ENCODE peak calls at places on chromosomes 13 and 19, in seven cellular contexts. J is AG09309; I is GOT3; K is stimulated activated CD8-positive, alpha-beta memory T cell treated with anti-CD3 and anti-CD28 coated beads, Interleukin-15, amount 100 ng/mL, for 4 hours; S is HT-29; R is lung; L is lung microvascular endothelial cell. E is an unnamed sample.

GRCh38 chr13:114049026-114049425 is 75.2 kb upstream of the C13orf46 start:
- DNase-seq in J (no peak), S (no peak), R (no peak), I (no peak), L (no peak), K (peak; percentile 26), E (peak; percentile 56)

GRCh38 chr19:35973487-35973886 is 21.5 kb upstream of the SDHAF1 start:
- DNase-seq in I (no peak), K (no peak), J (no peak), R (no peak), L (no peak), S (no peak), E (no peak)

GRCh38 chr19:6379744-6380143 is 4.0 kb upstream of the PSPN start:
- DNase-seq in R (no peak), L (no peak), K (no peak), S (no peak), J (no peak), I (no peak), E (no peak)

GRCh38 chr13:73580868-73581267 is 522.1 kb downstream of the KLF5 start:
- DNase-seq in R (peak; percentile 48), S (no peak), L (no peak), I (no peak), K (no peak), J (no peak), E (no peak)

GRCh38 chr13:100209857-100210580 is 121.1 kb downstream of the PCCA start:
- DNase-seq in R (no peak), J (no peak), S (no peak), L (peak; percentile 44), I (no peak), K (no peak), E (no peak)

GRCh38 chr13:81487151-81487550 is 1146.2 kb upstream of the SPRY2 start:
- DNase-seq in I (no peak), S (peak; percentile 71), K (no peak), R (no peak), J (no peak), L (no peak), E (no peak)

GRCh38 chr19:4088975-4089374 is 22.3 kb upstream of the ZBTB7A start:
- DNase-seq in S (peak; percentile 63), I (no peak), J (no peak), K (no peak), L (no peak), R (no peak), E (peak; percentile 22)

GRCh38 chr13:110254151-110254679 is 52.7 kb downstream of the COL4A1 start:
- DNase-seq in R (peak; percentile 19), K (no peak), J (no peak), I (no peak), S (no peak), L (no peak), E (no peak)

GRCh38 chr13:26280295-26280694 is 26.4 kb downstream of the CDK8 start:
- DNase-seq in L (no peak), I (no peak), J (peak; percentile 20), S (no peak), K (no peak), R (no peak), E (no peak)

GRCh38 chr19:18649371-18650047 is 12.7 kb downstream of the KLHL26 start:
- DNase-seq in I (no peak), L (peak; percentile 31), J (no peak), S (no peak), R (peak; percentile 45), K (no peak), E (no peak)

GRCh38 chr19:22605275-22606211 is 28.6 kb upstream of the ZNF492 start:
- DNase-seq in S (no peak), K (no peak), I (no peak), L (no peak), R (peak; percentile 15), J (no peak), E (no peak)

GRCh38 chr13:32150239-32150638 is 118.7 kb downstream of the FRY start:
- DNase-seq in K (no peak), J (no peak), I (no peak), S (no peak), R (no peak), L (peak; percentile 25), E (no peak)

GRCh38 chr19:11483176-11484111 is 2.6 kb upstream of the ELAVL3 start:
- DNase-seq in K (no peak), L (no peak), S (no peak), J (no peak), I (no peak), R (no peak), E (peak; percentile 18)

GRCh38 chr19:14147797-14148605 is 11.6 kb upstream of the ASF1B start:
- DNase-seq in K (no peak), L (peak; percentile 86), S (peak; percentile 54), I (no peak), R (peak; percentile 64), J (no peak), E (peak; percentile 65)

GRCh38 chr13:35293579-35293978 is 182.9 kb downstream of the MAB21L1 start:
- DNase-seq in R (no peak), L (no peak), S (no peak), K (no peak), J (no peak), I (no peak), E (no peak)

GRCh38 chr19:5287066-5287465 is 53.5 kb downstream of the PTPRS start:
- DNase-seq in S (no peak), L (peak; percentile 65), I (no peak), K (no peak), R (no peak), J (no peak), E (no peak)

GRCh38 chr19:33193864-33194362 is at the start of gene LRP3:
- DNase-seq in K (no peak), I (no peak), J (no peak), S (no peak), R (no peak), L (peak; percentile 46), E (peak; percentile 3)

GRCh38 chr13:110240943-110241342 is 66.0 kb downstream of the COL4A1 start:
- DNase-seq in K (no peak), R (no peak), L (no peak), S (no peak), J (no peak), I (no peak), E (no peak)

GRCh38 chr19:9869008-9869617 is 34.0 kb downstream of the PIN1 start:
- DNase-seq in S (no peak), K (no peak), R (no peak), I (no peak), L (no peak), J (no peak), E (no peak)

GRCh38 chr13:36706755-36707154 is 32.9 kb downstream of the SERTM1 start:
- DNase-seq in K (no peak), J (peak; percentile 25), I (no peak), L (no peak), R (no peak), S (no peak), E (no peak)

GRCh38 chr19:19686580-19686979 is 17.9 kb downstream of the ZNF101 start:
- DNase-seq in K (no peak), L (no peak), R (no peak), J (no peak), I (no peak), S (no peak), E (no peak)

GRCh38 chr19:7540761-7541480 is 5.4 kb downstream of the PNPLA6 start:
- DNase-seq in S (no peak), K (no peak), I (no peak), R (no peak), J (no peak), L (peak; percentile 41), E (no peak)

E was measured in GM12892.